ENCODE peak calls at places on chromosomes 4 and X, in six cellular contexts. Y, M, N, I, U and J are unnamed samples.

GRCh38 chr4:3295837-3296624 is 3.2 kb downstream of the RGS12 start:
- DNase-seq in Y (no peak), M (no peak), N (no peak), I (no peak), U (no peak), J (no peak)

GRCh38 chrX:39613997-39614679 is 483.6 kb downstream of the BCOR start:
- DNase-seq in Y (no peak), M (no peak), N (no peak), I (no peak), U (no peak), J (peak)

GRCh38 chrX:123959281-123960063 is 2.0 kb upstream of the STAG2 start:
- DNase-seq in Y (peak), M (peak), N (no peak), I (peak), U (no peak), J (peak)

GRCh38 chr4:78726575-78726974 is 49.6 kb upstream of the BMP2K start:
- DNase-seq in Y (no peak), M (no peak), N (no peak), I (no peak), U (no peak), J (no peak)

GRCh38 chr4:107155366-107155765 is 119.3 kb upstream of the DKK2 start:
- DNase-seq in Y (no peak), M (no peak), N (no peak), I (no peak), U (no peak), J (no peak)

GRCh38 chr4:110109455-110109854 is 89.0 kb downstream of the ELOVL6 start:
- DNase-seq in Y (no peak), M (no peak), N (peak), I (no peak), U (no peak), J (no peak)

GRCh38 chr4:11805837-11806236 is 377.1 kb upstream of the HS3ST1 start:
- DNase-seq in Y (no peak), M (no peak), N (no peak), I (no peak), U (peak), J (no peak)

GRCh38 chr4:100981447-100982204 is 365.7 kb downstream of the PPP3CA start:
- DNase-seq in Y (peak), M (no peak), N (peak), I (no peak), U (no peak), J (no peak)

GRCh38 chr4:54539500-54540029 is 118.2 kb upstream of the KIT start:
- DNase-seq in Y (peak), M (peak), N (peak), I (no peak), U (no peak), J (peak)

GRCh38 chrX:93977641-93978040 is 303.6 kb downstream of the FAM133A start:
- DNase-seq in Y (no peak), M (no peak), N (no peak), I (no peak), U (no peak), J (no peak)